ENCODE peak calls at places on chromosomes 7 and 10, in four cellular contexts. T is WTC11, J is HepG2, B is GM12878. S is an unnamed sample.

GRCh38 chr10:24080207-24080606 is 128.7 kb upstream of the KIAA1217 start:
- DNase-seq in T (no peak), J (no peak), B (no peak), S (no peak)

GRCh38 chr10:73432646-73433537 is 469 bp downstream of the MSS51 start:
- DNase-seq in T (no peak), J (no peak), B (no peak), S (no peak)

GRCh38 chr10:1255166-1255565 is 199.0 kb downstream of the WDR37 start:
- DNase-seq in T (no peak), J (no peak), B (no peak), S (no peak)

GRCh38 chr10:79244841-79245504 is 102.3 kb upstream of the PPIF start:
- DNase-seq in T (no peak), J (no peak), B (peak), S (no peak)

GRCh38 chr10:10831085-10831484 is 186.6 kb upstream of the CELF2 start:
- DNase-seq in T (no peak), J (no peak), B (no peak), S (no peak)

GRCh38 chr10:59907918-59908807 is 1.8 kb upstream of the CCDC6 start:
- DNase-seq in T (peak), J (no peak), B (no peak), S (peak)

GRCh38 chr10:103839867-103840746 is 15.3 kb downstream of the SH3PXD2A start:
- DNase-seq in T (peak), J (no peak), B (no peak), S (no peak)

GRCh38 chr10:79378383-79378646 is 31.0 kb downstream of the PPIF start:
- DNase-seq in T (no peak), J (no peak), B (no peak), S (no peak)

DNA sequence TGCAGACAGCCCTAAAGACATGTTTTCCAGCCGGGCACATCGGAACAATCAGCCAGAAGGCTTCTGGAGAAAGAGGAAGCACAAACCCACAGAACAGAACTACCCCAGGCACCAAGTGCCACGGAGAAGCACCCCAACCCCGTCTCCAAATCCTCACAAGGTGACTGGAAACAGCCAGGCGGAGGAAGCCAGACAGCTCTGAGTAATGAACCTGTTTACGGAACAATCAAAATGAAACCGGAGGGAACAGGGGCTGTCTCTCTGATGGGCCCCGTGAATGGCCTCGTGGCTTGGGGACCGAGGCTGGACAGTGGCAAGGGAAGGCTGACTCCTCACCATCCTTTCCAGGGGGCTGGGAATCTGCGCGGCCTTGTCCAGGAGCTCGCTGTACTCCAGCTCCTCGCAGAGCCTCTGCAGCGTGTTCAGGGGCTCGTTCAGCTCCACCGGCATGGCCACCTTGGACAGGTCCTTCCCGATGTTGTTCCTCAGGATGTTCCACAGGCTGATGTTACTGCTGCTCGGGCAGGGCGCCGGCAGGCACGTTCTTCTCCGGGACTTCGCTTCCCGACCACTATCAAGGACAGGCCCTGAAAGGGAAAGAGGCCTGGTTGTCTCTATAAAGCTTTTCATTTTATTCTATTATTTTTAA is 77.0 kb upstream of the GSDME start:
- DNase-seq in T (no peak), J (no peak), B (no peak), S (no peak)
- TF ChIP-seq TCF7 in T (no peak), J (no peak), B (no peak), S (no peak)

GRCh38 chr7:149286811-149287400 is 24.9 kb downstream of the ZNF783 start:
- DNase-seq in T (no peak), J (no peak), B (no peak), S (no peak)
- TF ChIP-seq TCF7 in T (no peak), J (no peak), B (no peak), S (no peak)

GRCh38 chr7:17144313-17144712 is 154.1 kb upstream of the AHR start:
- DNase-seq in T (no peak), J (no peak), B (no peak), S (no peak)
- TF ChIP-seq TCF7 in T (no peak), J (no peak), B (no peak), S (no peak)

GRCh38 chr7:1415389-1415990 is 43.8 kb downstream of the MICALL2 start:
- DNase-seq in T (no peak), J (no peak), B (no peak), S (no peak)

GRCh38 chr7:1419688-1420087 is 39.6 kb downstream of the MICALL2 start:
- DNase-seq in T (no peak), J (no peak), B (no peak), S (no peak)

GRCh38 chr7:1419310-1419634 is 40.0 kb downstream of the MICALL2 start:
- DNase-seq in T (no peak), J (no peak), B (no peak), S (no peak)

GRCh38 chr7:1421020-1421790 is 38.1 kb downstream of the MICALL2 start:
- DNase-seq in T (no peak), J (no peak), B (no peak), S (no peak)

DNA sequence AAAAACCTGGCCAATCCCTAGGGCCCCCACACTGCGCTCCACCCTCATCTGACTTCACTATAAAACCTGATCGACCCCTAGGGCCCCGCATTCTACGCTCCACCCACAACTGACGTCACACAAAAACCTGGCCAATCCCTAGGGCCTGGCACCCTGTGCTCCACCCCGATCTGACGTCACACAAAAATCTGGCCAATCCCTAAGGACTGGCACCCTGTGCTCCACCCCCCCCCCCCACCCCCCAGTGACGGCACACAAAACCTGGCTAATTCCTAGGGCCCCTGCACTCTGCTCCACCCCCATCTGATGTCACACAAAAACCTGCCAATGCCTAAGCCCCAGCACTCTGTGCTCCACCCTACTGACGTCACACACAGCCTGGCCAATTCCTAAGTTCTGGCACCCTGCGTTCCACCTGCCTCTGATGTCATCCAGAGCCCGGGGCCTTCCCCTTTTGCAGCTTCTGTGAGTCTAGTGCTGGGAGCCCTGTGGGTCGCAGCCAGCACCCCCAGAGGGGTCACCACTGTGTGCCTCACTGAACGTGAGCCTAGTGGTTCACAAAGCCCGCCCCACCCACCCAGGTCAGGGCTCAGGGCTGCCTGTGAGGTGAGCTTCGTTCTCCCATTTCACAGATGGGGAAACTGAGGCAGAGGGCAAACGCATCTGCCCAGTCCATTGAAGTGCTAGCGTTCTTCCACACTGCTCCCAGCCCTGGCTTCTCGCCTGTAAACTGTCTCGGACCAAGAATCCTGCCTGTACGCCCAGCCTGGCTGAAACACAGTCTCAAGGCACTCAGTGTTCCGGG is 40.6 kb downstream of the MICALL2 start:
- DNase-seq in T (peak), J (peak), B (no peak), S (peak)
- TF ChIP-seq TCF7 in T (no peak), J (no peak), B (no peak), S (no peak)

GRCh38 chr10:97327348-97328294 is 6.9 kb downstream of the FRAT2 start:
- DNase-seq in T (no peak), J (peak), B (no peak), S (no peak)
- TF ChIP-seq TCF7 in T (no peak), J (peak), B (no peak), S (no peak)

GRCh38 chr7:140175221-140176218 is 1.3 kb downstream of the KDM7A start:
- DNase-seq in T (peak), J (peak), B (peak), S (peak)

GRCh38 chr7:140179339-140179738 is 2.6 kb upstream of the KDM7A start:
- DNase-seq in T (no peak), J (no peak), B (no peak), S (no peak)

GRCh38 chr7:140174217-140174616 is 2.6 kb downstream of the KDM7A start:
- DNase-seq in T (no peak), J (no peak), B (no peak), S (no peak)

GRCh38 chr7:140176811-140177702 is at the start of gene KDM7A:
- DNase-seq in T (peak), J (peak), B (peak), S (peak)

DNA sequence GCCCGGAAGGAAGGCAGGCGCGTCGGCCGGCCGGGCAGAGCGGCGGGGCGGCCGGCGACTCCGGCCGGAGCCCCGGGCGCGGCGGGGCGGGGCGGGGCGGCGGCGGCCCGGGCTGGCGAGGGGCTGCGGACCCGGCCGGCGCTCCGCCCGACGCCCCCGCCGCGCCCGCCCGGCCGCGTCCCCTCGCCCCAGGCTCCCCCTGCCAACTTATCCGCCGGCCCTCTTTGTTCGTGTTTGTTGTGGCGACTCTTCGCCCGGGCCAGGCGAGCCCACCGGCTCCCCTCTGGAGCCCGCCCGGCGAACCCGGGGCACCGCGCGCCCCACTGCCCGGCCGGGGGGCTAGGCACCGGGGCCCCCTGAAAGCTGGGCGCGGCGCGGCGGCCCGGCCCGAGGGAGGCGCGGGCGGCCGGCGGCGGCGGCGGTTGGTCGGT is 497 bp downstream of the KDM7A start:
- DNase-seq in T (no peak), J (no peak), B (no peak), S (peak)
- TF ChIP-seq TCF7 in T (no peak), J (no peak), B (no peak), S (no peak)

DNA sequence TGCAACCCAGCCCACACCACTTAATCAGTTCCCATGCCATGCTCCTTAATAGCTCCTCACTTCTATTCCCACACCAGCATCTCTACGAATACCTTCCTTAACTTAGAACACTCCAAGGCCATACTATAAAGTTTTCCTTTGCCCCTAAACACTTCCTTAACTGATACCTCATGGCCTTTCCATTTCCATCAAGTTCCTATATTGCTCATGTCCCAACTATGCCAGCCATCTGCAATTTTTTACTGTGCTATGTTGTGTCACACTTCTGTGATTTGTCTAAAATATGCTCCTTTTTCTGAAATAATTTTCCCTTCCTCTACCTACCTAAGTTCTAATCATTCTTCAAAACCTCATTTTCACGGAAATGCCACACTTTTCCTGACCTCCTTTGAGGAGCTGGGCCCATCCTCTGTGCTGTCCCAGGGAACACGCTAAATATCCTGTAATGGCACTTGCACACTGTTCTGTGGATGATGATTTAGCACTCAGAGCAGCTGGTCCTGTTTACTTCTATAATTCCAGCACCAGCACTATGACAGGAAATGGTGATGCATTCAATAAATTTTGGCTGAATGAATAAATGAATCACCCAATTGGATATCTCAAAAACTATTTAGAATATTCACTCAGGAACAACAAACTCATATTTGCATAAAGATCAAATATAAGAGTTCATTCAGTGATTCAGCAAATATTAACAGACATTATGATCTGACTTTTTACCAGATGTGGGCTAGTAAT is 266.5 kb upstream of the HGF start:
- DNase-seq in T (no peak), J (no peak), B (no peak), S (no peak)
- TF ChIP-seq TCF7 in T (no peak), J (no peak), B (no peak), S (no peak)

GRCh38 chr7:116443646-116444045 is 55.9 kb upstream of the CAV2 start:
- DNase-seq in T (no peak), J (no peak), B (no peak), S (no peak)
- TF ChIP-seq TCF7 in T (no peak), J (no peak), B (no peak), S (no peak)

S was measured in K562.